ENCODE peak calls at places on chromosomes 12 and 14, in nine cellular contexts. K is anterior cingulate cortex; Z is midbrain; Y is NCI-H1092; V is NCI-H2029; M is G401; J is activated gamma-delta T cell treated with Interleukin-2 at 50 U/mL for 16 hours; T is left cardiac atrium; E is activated CD4-positive, CD25-positive, alpha-beta regulatory T cell treated with anti-CD3 and anti-CD28 coated beads, Interleukin-2, amount 50 U/mL, for 72 hours. A is an unnamed sample.

GRCh38 chr14:77082356-77082755 is 15.7 kb upstream of the CIPC start:
- DNase-seq in K (no peak), Z (no peak), Y (no peak), V (no peak), M (no peak), J (no peak), T (no peak), E (no peak), A (no peak)

GRCh38 chr12:65567820-65568219 is 256.5 kb upstream of the HMGA2 start:
- DNase-seq in K (no peak), Z (no peak), Y (no peak), V (no peak), M (no peak), J (no peak), T (no peak), E (no peak), A (no peak)

GRCh38 chr12:4272014-4272975 is 1.3 kb upstream of the CCND2 start:
- DNase-seq in K (no peak), Z (peak), Y (no peak), V (no peak), M (peak), J (peak), T (peak), E (peak), A (peak)

GRCh38 chr12:66862586-66862985 is 183.7 kb upstream of the GRIP1 start:
- DNase-seq in K (no peak), Z (no peak), Y (no peak), V (no peak), M (no peak), J (no peak), T (no peak), E (no peak), A (no peak)

GRCh38 chr14:88326352-88327103 is 3.5 kb upstream of the KCNK10 start:
- DNase-seq in K (no peak), Z (peak), Y (no peak), V (no peak), M (peak), J (no peak), T (no peak), E (no peak), A (no peak)

GRCh38 chr12:95687937-95688336 is 102.6 kb downstream of the NTN4 start:
- DNase-seq in K (no peak), Z (no peak), Y (no peak), V (no peak), M (no peak), J (no peak), T (no peak), E (no peak), A (no peak)

GRCh38 chr14:88613552-88614010 is 50.7 kb downstream of the ZC3H14 start:
- DNase-seq in K (no peak), Z (no peak), Y (no peak), V (no peak), M (no peak), J (no peak), T (no peak), E (no peak), A (no peak)

GRCh38 chr14:66360526-66360925 is 125.6 kb upstream of the CCDC196 start:
- DNase-seq in K (no peak), Z (no peak), Y (no peak), V (no peak), M (no peak), J (no peak), T (no peak), E (no peak), A (no peak)

GRCh38 chr12:119964123-119964522 is 24.9 kb upstream of the BICDL1 start:
- DNase-seq in K (no peak), Z (no peak), Y (no peak), V (no peak), M (no peak), J (no peak), T (no peak), E (no peak), A (no peak)

GRCh38 chr12:13973981-13974380 is 7.4 kb downstream of the GRIN2B start:
- DNase-seq in K (no peak), Z (no peak), Y (peak), V (no peak), M (no peak), J (no peak), T (no peak), E (no peak), A (no peak)